ENCODE peak calls at places on chromosomes 3 and 15, in seven cellular contexts. T is left lung, U is pancreas, M is ovary, D is WTC11, N is right atrium auricular region, E is sigmoid colon. K is an unnamed sample.

GRCh38 chr15:59545573-59545972 is 66.0 kb upstream of the GCNT3 start:
- DNase-seq in T (no peak), U (no peak), M (no peak), D (no peak), N (no peak), E (peak; percentile 20), K (no peak)

GRCh38 chr3:112752092-112752512 is 94.6 kb downstream of the CD200R1L start:
- DNase-seq in T (no peak), U (no peak), M (no peak), D (no peak), N (no peak), E (no peak), K (no peak)

GRCh38 chr3:102664126-102664525 is 229.3 kb downstream of the ZPLD1 start:
- DNase-seq in T (peak; percentile 34), U (no peak), M (no peak), D (no peak), N (no peak), E (no peak), K (no peak)

GRCh38 chr15:41832875-41833274 is 5.0 kb downstream of the JMJD7 start:
- DNase-seq in T (no peak), U (no peak), M (no peak), D (no peak), N (no peak), E (no peak), K (no peak)

GRCh38 chr3:42084593-42084992 is 6.6 kb upstream of the TRAK1 start:
- DNase-seq in T (no peak), U (no peak), M (no peak), D (no peak), N (no peak), E (no peak), K (no peak)

GRCh38 chr3:16391936-16392536 is 121.5 kb downstream of the RFTN1 start:
- DNase-seq in T (no peak), U (no peak), M (no peak), D (no peak), N (no peak), E (no peak), K (no peak)

GRCh38 chr3:182568206-182568605 is 225.1 kb upstream of the ATP11B start:
- DNase-seq in T (peak; percentile 5), U (no peak), M (no peak), D (no peak), N (no peak), E (no peak), K (peak; percentile 42)

GRCh38 chr3:183224581-183224980 is 28.5 kb upstream of the B3GNT5 start:
- DNase-seq in T (no peak), U (no peak), M (no peak), D (no peak), N (no peak), E (no peak), K (no peak)

GRCh38 chr3:70740872-70741271 is 428.4 kb upstream of the MDFIC2 start:
- DNase-seq in T (no peak), U (no peak), M (no peak), D (no peak), N (no peak), E (no peak), K (no peak)

GRCh38 chr15:31974154-31974794 is 56.0 kb upstream of the CHRNA7 start:
- DNase-seq in T (no peak), U (no peak), M (no peak), D (peak; percentile 26), N (no peak), E (no peak), K (peak; percentile 16)

GRCh38 chr15:31975446-31976229 is 54.7 kb upstream of the CHRNA7 start:
- DNase-seq in T (no peak), U (peak; percentile 64), M (no peak), D (peak; percentile 28), N (no peak), E (no peak), K (peak; percentile 13)

GRCh38 chr15:31973197-31973596 is 57.1 kb upstream of the CHRNA7 start:
- DNase-seq in T (no peak), U (no peak), M (no peak), D (no peak), N (no peak), E (no peak), K (no peak)

GRCh38 chr15:31977138-31977537 is 53.2 kb upstream of the CHRNA7 start:
- DNase-seq in T (no peak), U (no peak), M (no peak), D (no peak), N (no peak), E (no peak), K (no peak)

GRCh38 chr15:31974855-31975421 is 55.4 kb upstream of the CHRNA7 start:
- DNase-seq in T (no peak), U (no peak), M (no peak), D (peak; percentile 62), N (no peak), E (no peak), K (peak; percentile 70)
- TF ChIP-seq CTCF in T (peak; percentile 36), U (peak; percentile 30), M (no peak), D (peak; percentile 43), N (peak; percentile 39), E (no peak), K (peak; percentile 73)

GRCh38 chr15:80578206-80578595 is 116.9 kb upstream of the ABHD17C start:
- DNase-seq in T (no peak), U (no peak), M (no peak), D (no peak), N (no peak), E (peak; percentile 46), K (no peak)

GRCh38 chr15:80578871-80579270 is 116.2 kb upstream of the ABHD17C start:
- DNase-seq in T (no peak), U (no peak), M (no peak), D (no peak), N (no peak), E (peak; percentile 59), K (no peak)

GRCh38 chr15:80580107-80580506 is 115.0 kb upstream of the ABHD17C start:
- DNase-seq in T (no peak), U (no peak), M (no peak), D (no peak), N (no peak), E (peak; percentile 28), K (no peak)

GRCh38 chr15:80580536-80581260 is 114.4 kb upstream of the ABHD17C start:
- DNase-seq in T (no peak), U (no peak), M (no peak), D (no peak), N (no peak), E (peak; percentile 48), K (no peak)

DNA sequence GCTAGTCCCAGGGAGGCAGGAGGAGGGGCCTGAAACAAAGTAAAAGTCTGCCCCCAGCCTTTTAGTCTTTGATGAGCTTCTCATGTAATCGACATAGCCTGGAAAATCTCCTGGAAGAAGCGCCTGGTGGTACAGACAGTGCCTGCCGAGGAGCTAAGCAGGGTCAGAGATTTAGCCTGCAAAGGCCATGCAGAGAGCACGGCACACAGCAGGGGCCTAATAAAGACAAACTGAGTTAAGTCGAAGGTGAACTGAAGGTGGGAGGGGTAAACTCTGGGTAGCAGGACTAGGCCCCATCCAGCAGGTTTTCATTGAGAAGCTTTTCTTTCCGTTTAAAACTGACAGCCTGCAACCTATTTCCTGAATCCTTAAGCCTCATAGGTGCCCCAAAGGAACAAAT is 115.5 kb upstream of the ABHD17C start:
- DNase-seq in T (no peak), U (no peak), M (no peak), D (no peak), N (no peak), E (peak; percentile 13), K (no peak)
- TF ChIP-seq CTCF in T (no peak), U (no peak), M (no peak), D (no peak), N (no peak), E (no peak), K (no peak)

GRCh38 chr3:99172736-99173657 is 271.5 kb upstream of the DCBLD2 start:
- DNase-seq in T (no peak), U (peak; percentile 39), M (no peak), D (peak; percentile 71), N (no peak), E (no peak), K (peak; percentile 61)
- TF ChIP-seq CTCF in T (peak; percentile 38), U (peak; percentile 47), M (no peak), D (peak; percentile 48), N (no peak), E (no peak), K (peak; percentile 61)

GRCh38 chr15:75732206-75732808 is 19.7 kb upstream of the CSPG4 start:
- DNase-seq in T (peak; percentile 60), U (peak; percentile 44), M (peak; percentile 63), D (no peak), N (no peak), E (peak; percentile 73), K (no peak)

GRCh38 chr15:75733761-75734651 is 21.4 kb upstream of the CSPG4 start:
- DNase-seq in T (peak; percentile 72), U (peak; percentile 45), M (peak; percentile 54), D (no peak), N (no peak), E (no peak), K (peak; percentile 81)

GRCh38 chr15:75729304-75730069 is 16.8 kb upstream of the CSPG4 start:
- DNase-seq in T (peak; percentile 59), U (peak; percentile 24), M (peak; percentile 31), D (no peak), N (no peak), E (peak; percentile 30), K (no peak)

GRCh38 chr15:75732809-75733451 is 20.3 kb upstream of the CSPG4 start:
- DNase-seq in T (peak; percentile 74), U (peak; percentile 81), M (peak; percentile 82), D (peak; percentile 92), N (peak; percentile 80), E (peak; percentile 89), K (peak; percentile 89)

GRCh38 chr15:75731248-75732100 is 18.8 kb upstream of the CSPG4 start:
- DNase-seq in T (peak; percentile 69), U (no peak), M (peak; percentile 82), D (peak; percentile 40), N (no peak), E (peak; percentile 91), K (no peak)
- TF ChIP-seq CTCF in T (no peak), U (no peak), M (no peak), D (no peak), N (no peak), E (no peak), K (no peak)

DNA sequence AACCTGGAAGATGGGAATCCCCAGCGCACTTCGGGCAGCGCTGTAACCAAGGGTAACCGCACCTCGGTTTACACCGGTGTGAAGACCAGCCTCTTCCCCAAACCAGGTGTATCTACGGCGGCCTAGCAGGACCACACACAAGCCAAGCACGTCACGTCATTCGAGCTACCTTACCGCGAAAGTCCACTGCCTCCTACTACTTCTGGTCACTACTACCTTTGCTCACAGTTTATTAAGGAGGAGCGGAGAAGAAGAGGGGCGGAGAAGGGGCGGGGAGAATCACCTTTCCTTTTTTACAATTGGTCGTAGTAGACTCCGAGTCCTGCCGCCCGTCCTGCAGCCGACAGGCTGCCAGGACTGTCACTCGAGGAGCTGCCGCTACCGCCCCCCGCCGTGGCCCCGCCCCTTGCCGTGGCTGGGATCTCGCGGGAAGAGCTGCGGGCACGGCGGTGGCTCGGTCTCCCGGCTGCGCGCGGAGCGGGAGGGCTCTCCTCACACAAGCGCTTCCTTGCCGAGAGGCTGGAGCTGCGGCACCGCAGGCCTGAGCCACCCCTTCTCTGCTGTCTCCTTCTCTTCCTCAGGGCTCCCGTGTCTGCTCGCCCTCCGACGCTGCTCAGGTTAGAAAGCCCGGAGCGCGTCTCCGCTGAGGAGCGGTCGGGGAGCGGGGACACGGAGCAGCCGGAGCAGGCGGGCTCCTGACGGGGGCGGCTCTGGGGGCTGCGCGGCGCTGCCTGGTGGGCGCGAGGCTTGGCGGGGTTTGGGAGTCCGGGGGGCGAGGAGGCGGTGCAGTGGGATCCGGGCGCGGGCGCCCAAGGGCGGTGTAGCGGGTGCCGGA is at the start of gene GLCE:
- DNase-seq in T (peak; percentile 98), U (peak; percentile 98), M (peak; percentile 97), D (peak; percentile 97), N (peak; percentile 94), E (peak; percentile 97), K (peak; percentile 98)
- TF ChIP-seq CTCF in T (no peak), U (no peak), M (no peak), D (no peak), N (no peak), E (no peak), K (no peak)

K was measured in nephron progenitor cell.